ENCODE peak calls at places on chromosomes 5 and 9, in five cellular contexts. One of them, this sample, is unnamed.
A peak's percentile ranks its signal among the peaks of the same experiment; 100 is the strongest.

GRCh38 chr5:149550608-149551226 is 522 bp downstream of the CSNK1A1 start:
- DNase-seq in HepG2: no peak
- DNase-seq in IMR-90: no peak
- DNase-seq in K562: no peak
- DNase-seq in GM12878: no peak
- DNase-seq in this sample: no peak

GRCh38 chr5:62082370-62082778 is 223.6 kb upstream of the KIF2A start:
- DNase-seq in IMR-90: peak; percentile 16
- DNase-seq in K562: no peak
- DNase-seq in HepG2: no peak
- DNase-seq in GM12878: no peak
- DNase-seq in this sample: no peak

GRCh38 chr5:108339220-108339619 is 42.7 kb downstream of the FBXL17 start:
- DNase-seq in IMR-90: no peak
- DNase-seq in K562: no peak
- DNase-seq in GM12878: no peak
- DNase-seq in HepG2: no peak
- DNase-seq in this sample: no peak

GRCh38 chr5:57032151-57032551 is 80.2 kb upstream of the MIER3 start:
- DNase-seq in GM12878: no peak
- DNase-seq in HepG2: peak; percentile 20
- DNase-seq in K562: no peak
- DNase-seq in IMR-90: no peak
- DNase-seq in this sample: peak; percentile 70

GRCh38 chr9:121503443-121503842 is 3.8 kb upstream of the GGTA1 start:
- DNase-seq in GM12878: no peak
- DNase-seq in IMR-90: no peak
- DNase-seq in HepG2: no peak
- DNase-seq in K562: no peak
- DNase-seq in this sample: no peak

GRCh38 chr5:65952259-65952658 is 25.9 kb downstream of the ERBIN start:
- DNase-seq in HepG2: no peak
- DNase-seq in IMR-90: no peak
- DNase-seq in GM12878: no peak
- DNase-seq in K562: no peak
- DNase-seq in this sample: no peak

GRCh38 chr5:81205058-81205457 is 28.1 kb upstream of the CKMT2 start:
- DNase-seq in HepG2: no peak
- DNase-seq in GM12878: no peak
- DNase-seq in IMR-90: no peak
- DNase-seq in K562: no peak
- DNase-seq in this sample: no peak

GRCh38 chr5:50445281-50445949 is 4.3 kb upstream of the EMB start:
- DNase-seq in K562: no peak
- DNase-seq in IMR-90: no peak
- DNase-seq in GM12878: peak; percentile 62
- DNase-seq in HepG2: no peak
- DNase-seq in this sample: no peak

GRCh38 chr5:79613571-79613970 is 1.3 kb downstream of the TENT2 start:
- DNase-seq in GM12878: no peak
- DNase-seq in IMR-90: no peak
- DNase-seq in K562: no peak
- DNase-seq in HepG2: no peak
- DNase-seq in this sample: no peak

GRCh38 chr5:170426149-170426767 is 37.1 kb upstream of the KCNMB1 start:
- DNase-seq in HepG2: no peak
- DNase-seq in K562: peak; percentile 26
- DNase-seq in IMR-90: no peak
- DNase-seq in GM12878: no peak
- DNase-seq in this sample: no peak

GRCh38 chr5:132277971-132278964 is 15.9 kb upstream of the SLC22A4 start:
- DNase-seq in HepG2: peak; percentile 63
- DNase-seq in K562: peak; percentile 74
- DNase-seq in GM12878: no peak
- DNase-seq in IMR-90: no peak
- DNase-seq in this sample: no peak

GRCh38 chr5:132280371-132281240 is 13.6 kb upstream of the SLC22A4 start:
- DNase-seq in HepG2: no peak
- DNase-seq in K562: no peak
- DNase-seq in GM12878: no peak
- DNase-seq in IMR-90: no peak
- DNase-seq in this sample: no peak

GRCh38 chr5:132281856-132282614 is 12.2 kb upstream of the SLC22A4 start:
- DNase-seq in IMR-90: no peak
- DNase-seq in K562: no peak
- DNase-seq in HepG2: no peak
- DNase-seq in GM12878: no peak
- DNase-seq in this sample: no peak

GRCh38 chr5:132279801-132280200 is 14.4 kb upstream of the SLC22A4 start:
- DNase-seq in IMR-90: no peak
- DNase-seq in K562: no peak
- DNase-seq in HepG2: no peak
- DNase-seq in GM12878: no peak
- DNase-seq in this sample: no peak

GRCh38 chr5:132283423-132284043 is 10.7 kb upstream of the SLC22A4 start:
- DNase-seq in IMR-90: peak; percentile 78
- DNase-seq in HepG2: peak; percentile 43
- DNase-seq in K562: no peak
- DNase-seq in GM12878: no peak
- DNase-seq in this sample: peak; percentile 43
- TF ChIP-seq SMC3 in IMR-90: peak; percentile 26
- TF ChIP-seq SMC3 in HepG2: peak; percentile 37
- TF ChIP-seq SMC3 in K562: no peak
- TF ChIP-seq SMC3 in GM12878: no peak
- TF ChIP-seq SMC3 in this sample: no peak

GRCh38 chr9:109781086-109781485 is 1.1 kb downstream of the PALM2AKAP2 start:
- DNase-seq in K562: no peak
- DNase-seq in IMR-90: no peak
- DNase-seq in HepG2: no peak
- DNase-seq in GM12878: no peak
- DNase-seq in this sample: no peak

GRCh38 chr9:109781541-109782197 is 1.7 kb downstream of the PALM2AKAP2 start:
- DNase-seq in HepG2: no peak
- DNase-seq in GM12878: no peak
- DNase-seq in K562: no peak
- DNase-seq in IMR-90: peak; percentile 55
- DNase-seq in this sample: no peak

GRCh38 chr9:109780453-109781033 is 545 bp downstream of the PALM2AKAP2 start:
- DNase-seq in K562: no peak
- DNase-seq in GM12878: no peak
- DNase-seq in HepG2: no peak
- DNase-seq in IMR-90: no peak
- DNase-seq in this sample: no peak

GRCh38 chr9:109776391-109776790 is 3.6 kb upstream of the PALM2AKAP2 start:
- DNase-seq in HepG2: no peak
- DNase-seq in K562: no peak
- DNase-seq in GM12878: no peak
- DNase-seq in IMR-90: no peak
- DNase-seq in this sample: no peak

DNA sequence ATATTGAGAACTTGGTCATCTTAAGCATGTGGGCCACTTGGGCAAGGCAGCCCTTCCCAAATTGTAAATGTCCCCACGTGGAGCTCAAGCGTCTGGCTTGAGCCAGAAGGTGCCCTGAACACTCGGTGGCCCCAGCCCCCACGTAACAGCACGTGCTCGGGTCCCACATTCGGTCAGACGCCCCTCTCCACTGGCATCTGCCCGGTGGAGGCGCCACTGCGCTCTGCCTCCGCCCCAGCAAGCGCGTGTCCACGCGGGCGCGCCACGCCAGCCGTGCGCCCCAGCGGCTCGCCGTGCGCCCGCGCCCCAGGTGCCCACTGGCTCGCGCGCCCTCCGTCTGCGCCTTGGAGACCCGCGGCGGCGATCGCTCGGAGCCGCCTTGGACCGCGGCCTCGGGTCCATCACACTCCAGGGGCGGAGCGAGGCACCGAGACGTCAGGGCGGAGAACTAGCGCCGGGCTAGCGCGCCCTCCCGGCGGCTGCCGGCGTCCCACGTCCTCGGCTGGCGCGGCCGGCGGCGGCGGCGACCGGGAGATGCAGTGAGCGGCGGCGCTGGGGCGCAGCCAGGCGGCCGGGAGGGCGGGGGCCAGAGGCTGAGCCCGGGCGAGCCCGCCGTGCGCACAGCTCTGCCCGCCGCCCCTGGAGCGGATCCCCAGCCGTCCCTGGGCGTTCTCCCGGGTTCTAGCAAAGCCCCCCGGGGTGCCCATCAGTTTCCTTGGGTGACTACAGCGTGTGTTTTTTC is at the start of gene PALM2AKAP2:
- DNase-seq in IMR-90: peak; percentile 68
- DNase-seq in GM12878: no peak
- DNase-seq in HepG2: no peak
- DNase-seq in K562: no peak
- DNase-seq in this sample: peak; percentile 39
- TF ChIP-seq BHLHE40 in IMR-90: peak; percentile 88
- TF ChIP-seq BHLHE40 in GM12878: no peak
- TF ChIP-seq BHLHE40 in HepG2: peak; percentile 32
- TF ChIP-seq BHLHE40 in K562: no peak
- TF ChIP-seq BHLHE40 in this sample: no peak

DNA sequence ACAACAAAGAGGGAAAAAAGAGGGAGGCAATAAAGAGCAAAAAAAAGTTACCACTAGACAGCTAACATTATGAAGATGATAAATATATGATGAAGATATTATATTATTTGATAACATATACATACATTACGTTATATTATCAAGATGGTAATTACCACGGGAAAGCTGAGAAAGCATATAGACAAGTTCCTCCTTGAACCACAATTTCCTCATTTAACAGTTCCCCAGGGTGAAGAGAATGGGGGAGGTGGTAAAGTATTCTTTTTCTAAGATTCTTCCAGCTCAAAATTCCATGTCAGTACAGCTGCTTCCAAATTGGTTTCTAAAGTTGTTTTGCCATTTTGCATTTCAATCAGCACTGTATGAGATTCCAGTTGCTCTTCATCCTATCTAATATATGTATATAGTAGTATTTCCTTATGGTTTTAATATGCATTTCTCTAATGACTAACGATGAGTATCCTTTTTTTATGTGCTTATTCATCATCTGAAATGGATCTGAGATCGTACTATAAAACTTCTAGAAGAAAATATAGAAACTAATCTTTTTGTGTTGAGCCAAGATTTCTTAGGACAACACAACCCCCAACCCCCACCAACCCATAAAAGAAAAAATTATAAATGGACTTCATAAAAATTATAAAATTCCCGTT is 49.5 kb upstream of the C9orf72 start:
- DNase-seq in K562: no peak
- DNase-seq in GM12878: no peak
- DNase-seq in IMR-90: no peak
- DNase-seq in HepG2: no peak
- DNase-seq in this sample: no peak
- TF ChIP-seq SMC3 in K562: no peak
- TF ChIP-seq SMC3 in GM12878: no peak
- TF ChIP-seq SMC3 in IMR-90: no peak
- TF ChIP-seq SMC3 in HepG2: no peak
- TF ChIP-seq SMC3 in this sample: no peak

GRCh38 chr5:10286552-10287227 is 21.0 kb downstream of the CMBL start:
- DNase-seq in GM12878: no peak
- DNase-seq in K562: no peak
- DNase-seq in IMR-90: peak; percentile 43
- DNase-seq in HepG2: no peak
- DNase-seq in this sample: no peak

GRCh38 chr5:10289353-10289752 is 18.3 kb downstream of the CMBL start:
- DNase-seq in IMR-90: no peak
- DNase-seq in GM12878: no peak
- DNase-seq in K562: no peak
- DNase-seq in HepG2: no peak
- DNase-seq in this sample: no peak

GRCh38 chr5:10291736-10292135 is 16.0 kb downstream of the CMBL start:
- DNase-seq in K562: no peak
- DNase-seq in HepG2: no peak
- DNase-seq in GM12878: no peak
- DNase-seq in IMR-90: no peak
- DNase-seq in this sample: no peak

GRCh38 chr5:10289991-10290390 is 17.7 kb downstream of the CMBL start:
- DNase-seq in K562: no peak
- DNase-seq in HepG2: no peak
- DNase-seq in IMR-90: no peak
- DNase-seq in GM12878: no peak
- DNase-seq in this sample: no peak

GRCh38 chr5:10288600-10289213 is 19.0 kb downstream of the CMBL start:
- DNase-seq in HepG2: no peak
- DNase-seq in IMR-90: no peak
- DNase-seq in K562: no peak
- DNase-seq in GM12878: no peak
- DNase-seq in this sample: no peak
- TF ChIP-seq BHLHE40 in HepG2: no peak
- TF ChIP-seq BHLHE40 in IMR-90: no peak
- TF ChIP-seq BHLHE40 in K562: no peak
- TF ChIP-seq BHLHE40 in GM12878: peak; percentile 19
- TF ChIP-seq BHLHE40 in this sample: no peak

DNA sequence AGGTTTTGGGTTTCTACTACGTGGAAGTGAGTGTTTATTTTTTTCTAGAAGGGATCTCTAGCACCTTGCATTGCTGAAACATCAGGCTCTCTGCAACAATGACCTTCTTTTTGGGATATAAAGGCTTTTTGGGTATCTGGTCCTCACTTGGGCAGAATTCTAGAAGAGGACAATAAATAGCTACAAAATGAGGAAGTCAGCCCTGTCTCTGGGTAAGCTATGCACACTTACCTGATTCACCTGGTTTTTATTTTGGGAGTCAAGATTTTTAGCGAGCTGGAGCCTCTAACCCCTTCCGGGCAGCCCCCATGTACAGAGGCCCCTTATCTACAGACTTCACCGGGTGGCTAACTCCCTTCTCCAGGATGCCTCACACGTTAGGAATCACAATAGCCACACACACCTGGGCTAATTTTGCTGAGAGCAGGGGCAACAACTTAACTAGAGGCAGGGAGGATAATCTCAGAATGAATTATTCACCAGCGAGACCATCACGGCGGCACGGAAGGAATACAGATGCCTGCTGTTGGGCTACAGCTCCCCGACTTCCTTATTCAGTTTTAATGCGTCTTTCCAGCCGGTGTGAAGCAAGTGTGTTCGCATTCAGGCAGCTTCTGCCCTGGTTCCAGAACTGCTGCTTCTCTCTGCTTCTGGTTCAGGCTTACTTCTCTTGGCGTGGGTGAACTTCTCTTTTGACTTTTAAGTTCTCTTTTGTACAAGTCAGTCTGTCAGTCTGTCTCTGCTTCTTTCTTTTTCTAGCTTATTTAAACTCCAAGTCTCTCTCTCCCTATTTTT is 341.0 kb upstream of the PANK3 start:
- DNase-seq in HepG2: no peak
- DNase-seq in GM12878: no peak
- DNase-seq in K562: no peak
- DNase-seq in IMR-90: no peak
- DNase-seq in this sample: no peak
- TF ChIP-seq SMC3 in HepG2: no peak
- TF ChIP-seq SMC3 in GM12878: no peak
- TF ChIP-seq SMC3 in K562: no peak
- TF ChIP-seq SMC3 in IMR-90: no peak
- TF ChIP-seq SMC3 in this sample: no peak

DNA sequence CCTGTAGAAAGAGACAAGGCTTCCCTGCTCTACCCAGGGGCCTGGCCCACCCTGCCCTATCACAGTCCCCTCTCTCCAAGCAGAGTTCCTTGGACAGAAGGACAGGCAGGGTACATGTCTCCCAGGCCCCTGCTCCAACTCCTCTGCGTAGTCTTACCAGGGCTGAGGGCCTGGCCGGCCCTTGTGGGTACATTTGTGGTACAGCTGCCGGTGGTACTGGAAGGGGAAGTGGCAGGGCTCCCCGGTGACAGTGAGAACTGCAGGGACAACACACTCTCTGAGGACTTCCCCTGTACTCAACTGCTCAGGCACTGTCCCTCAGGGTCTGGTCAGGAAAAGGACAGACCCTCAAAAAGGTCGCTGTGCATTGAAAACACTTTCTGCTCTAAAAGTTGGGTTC is 3.6 kb downstream of the F12 start:
- DNase-seq in GM12878: no peak
- DNase-seq in HepG2: no peak
- DNase-seq in IMR-90: no peak
- DNase-seq in K562: no peak
- DNase-seq in this sample: no peak
- TF ChIP-seq BHLHE40 in GM12878: peak; percentile 28
- TF ChIP-seq BHLHE40 in HepG2: no peak
- TF ChIP-seq BHLHE40 in IMR-90: no peak
- TF ChIP-seq BHLHE40 in K562: no peak
- TF ChIP-seq BHLHE40 in this sample: no peak